ENCODE peak calls at places on chromosome 1, in nine cellular contexts. D, Q, N, X, I, K, Z, Y and G are unnamed samples.

GRCh38 chr1:116260621-116261020 is 112.4 kb upstream of the ATP1A1 start:
- DNase-seq in D (no peak), Q (no peak), N (no peak), X (no peak), I (no peak), K (no peak), Z (no peak), Y (no peak), G (no peak)

GRCh38 chr1:172286629-172287076 is 133.8 kb upstream of the C1orf105 start:
- DNase-seq in D (no peak), Q (no peak), N (no peak), X (no peak), I (no peak), K (no peak), Z (no peak), Y (peak), G (peak)

GRCh38 chr1:43878854-43879253 is 54.7 kb upstream of the ARTN start:
- DNase-seq in D (no peak), Q (no peak), N (peak), X (no peak), I (no peak), K (no peak), Z (no peak), Y (no peak), G (no peak)

GRCh38 chr1:18010945-18011344 is 96.7 kb upstream of the IGSF21 start:
- DNase-seq in D (peak), Q (peak), N (no peak), X (peak), I (no peak), K (no peak), Z (no peak), Y (no peak), G (no peak)

GRCh38 chr1:47438321-47439150 is 692 bp downstream of the FOXD2 start:
- DNase-seq in D (no peak), Q (peak), N (peak), X (no peak), I (no peak), K (no peak), Z (peak), Y (no peak), G (no peak)

GRCh38 chr1:36829951-36830350 is 204.4 kb downstream of the GRIK3 start:
- DNase-seq in D (no peak), Q (no peak), N (peak), X (no peak), I (no peak), K (no peak), Z (no peak), Y (no peak), G (no peak)

GRCh38 chr1:91221017-91221416 is 183.6 kb downstream of the HFM1 start:
- DNase-seq in D (no peak), Q (no peak), N (no peak), X (peak), I (no peak), K (no peak), Z (no peak), Y (no peak), G (no peak)

GRCh38 chr1:189211742-189212141 is 1265.9 kb downstream of the BRINP3 start:
- DNase-seq in D (no peak), Q (no peak), N (no peak), X (peak), I (no peak), K (no peak), Z (no peak), Y (no peak), G (no peak)

GRCh38 chr1:58816072-58816746 is 32.4 kb upstream of the JUN start:
- DNase-seq in D (peak), Q (peak), N (peak), X (peak), I (peak), K (peak), Z (peak), Y (peak), G (peak)

GRCh38 chr1:20061866-20062265 is 8.1 kb upstream of the PLA2G5 start:
- DNase-seq in D (no peak), Q (no peak), N (no peak), X (no peak), I (no peak), K (no peak), Z (no peak), Y (no peak), G (no peak)

GRCh38 chr1:155873860-155874259 is 14.5 kb downstream of the SYT11 start:
- DNase-seq in D (no peak), Q (peak), N (peak), X (no peak), I (no peak), K (no peak), Z (no peak), Y (no peak), G (no peak)

GRCh38 chr1:55571767-55572166 is 356.6 kb upstream of the USP24 start:
- DNase-seq in D (no peak), Q (no peak), N (no peak), X (no peak), I (no peak), K (no peak), Z (no peak), Y (no peak), G (no peak)

GRCh38 chr1:21935891-21936365 is 1.2 kb downstream of the HSPG2 start:
- DNase-seq in D (no peak), Q (no peak), N (no peak), X (peak), I (no peak), K (no peak), Z (no peak), Y (no peak), G (no peak)

GRCh38 chr1:111603979-111604378 is 15.6 kb upstream of the RAP1A start:
- DNase-seq in D (no peak), Q (no peak), N (no peak), X (no peak), I (peak), K (no peak), Z (no peak), Y (no peak), G (peak)